ENCODE peak calls at places on chromosomes 16 and 17, in four cellular contexts. N is SK-N-SH, Q is HepG2, F is H1. M is an unnamed sample.

GRCh38 chr17:67441052-67441738 is 64.1 kb downstream of the PITPNC1 start:
- DNase-seq in N (no peak), Q (peak), F (no peak), M (no peak)

GRCh38 chr17:67068999-67069398 is 24.6 kb downstream of the CACNG1 start:
- DNase-seq in N (no peak), Q (no peak), F (no peak), M (no peak)

GRCh38 chr16:15572329-15573001 is 70.5 kb downstream of the MARF1 start:
- DNase-seq in N (no peak), Q (peak), F (no peak), M (no peak)

GRCh38 chr16:84138824-84139627 is 6.0 kb downstream of the HSDL1 start:
- DNase-seq in N (no peak), Q (peak), F (no peak), M (peak)

GRCh38 chr17:77720946-77721822 is 237.3 kb upstream of the TNRC6C start:
- DNase-seq in N (no peak), Q (no peak), F (no peak), M (no peak)

GRCh38 chr16:87216148-87216823 is 100.9 kb downstream of the C16orf95 start:
- DNase-seq in N (no peak), Q (no peak), F (no peak), M (no peak)

GRCh38 chr17:60971515-60972369 is 294.1 kb downstream of the BCAS3 start:
- DNase-seq in N (peak), Q (peak), F (peak), M (peak)

GRCh38 chr16:73010150-73010676 is 37.7 kb downstream of the ZFHX3 start:
- DNase-seq in N (peak), Q (no peak), F (no peak), M (no peak)

GRCh38 chr17:42685831-42686230 is 3.5 kb downstream of the CNTNAP1 start:
- DNase-seq in N (peak), Q (no peak), F (no peak), M (no peak)

GRCh38 chr16:77721752-77722314 is 481 bp upstream of the NUDT7 start:
- DNase-seq in N (no peak), Q (no peak), F (no peak), M (no peak)

GRCh38 chr17:78110363-78111011 is 18.1 kb downstream of the TMC6 start:
- DNase-seq in N (peak), Q (no peak), F (no peak), M (no peak)

GRCh38 chr17:72985882-72986720 is 106.4 kb downstream of the SLC39A11 start:
- DNase-seq in N (peak), Q (peak), F (peak), M (peak)

GRCh38 chr16:52456368-52456767 is 90.6 kb downstream of the TOX3 start:
- DNase-seq in N (no peak), Q (peak), F (no peak), M (no peak)

GRCh38 chr17:71516149-71516548 is 604.7 kb upstream of the SOX9 start:
- DNase-seq in N (peak), Q (no peak), F (no peak), M (no peak)

GRCh38 chr17:77502626-77503292 is 362.0 kb downstream of the SEC14L1 start:
- DNase-seq in N (peak), Q (no peak), F (no peak), M (no peak)

GRCh38 chr17:4676777-4677176 is 27.2 kb downstream of the PELP1 start:
- DNase-seq in N (no peak), Q (no peak), F (no peak), M (no peak)

GRCh38 chr16:66939366-66939765 is 4.0 kb downstream of the CES2 start:
- DNase-seq in N (no peak), Q (no peak), F (no peak), M (no peak)
- TF ChIP-seq TCF12 in N (no peak), Q (no peak), F (no peak), M (no peak)

GRCh38 chr17:386145-386876 is 33.7 kb upstream of the RPH3AL start:
- DNase-seq in N (peak), Q (peak), F (no peak), M (no peak)
- TF ChIP-seq TCF12 in N (no peak), Q (no peak), F (no peak), M (no peak)

DNA sequence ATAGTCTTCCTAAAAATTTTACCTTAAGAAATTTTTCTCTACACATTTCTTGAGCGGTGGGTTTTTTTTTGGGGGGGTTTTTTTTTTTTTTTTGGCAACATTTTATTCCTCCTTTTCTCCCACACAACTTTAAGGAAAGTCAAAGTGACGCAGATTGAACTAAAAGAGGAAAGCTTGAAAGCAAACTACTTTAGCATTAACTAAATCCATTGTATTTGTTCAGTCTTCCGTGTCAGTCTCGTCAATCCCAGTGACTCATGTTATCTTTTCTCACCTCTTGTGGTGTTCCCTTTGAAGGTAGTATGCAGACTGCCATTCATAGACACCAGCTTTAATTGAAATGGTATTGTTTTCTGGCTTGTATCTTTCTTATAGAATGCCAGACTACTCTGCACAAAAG is 39.3 kb downstream of the TADA2A start:
- DNase-seq in N (no peak), Q (no peak), F (no peak), M (peak)
- TF ChIP-seq TCF12 in N (no peak), Q (no peak), F (no peak), M (no peak)

GRCh38 chr17:49964539-49965521 is 4.2 kb upstream of the DLX4 start:
- DNase-seq in N (no peak), Q (no peak), F (no peak), M (no peak)

GRCh38 chr17:49962599-49963276 is 6.3 kb upstream of the DLX4 start:
- DNase-seq in N (no peak), Q (no peak), F (no peak), M (no peak)

GRCh38 chr17:49965522-49965905 is 3.5 kb upstream of the DLX4 start:
- DNase-seq in N (no peak), Q (no peak), F (no peak), M (no peak)

GRCh38 chr17:49963277-49963625 is 5.7 kb upstream of the DLX4 start:
- DNase-seq in N (no peak), Q (no peak), F (no peak), M (no peak)

GRCh38 chr17:49963626-49964538 is 5.1 kb upstream of the DLX4 start:
- DNase-seq in N (no peak), Q (no peak), F (no peak), M (no peak)
- TF ChIP-seq TCF12 in N (no peak), Q (no peak), F (no peak), M (no peak)

DNA sequence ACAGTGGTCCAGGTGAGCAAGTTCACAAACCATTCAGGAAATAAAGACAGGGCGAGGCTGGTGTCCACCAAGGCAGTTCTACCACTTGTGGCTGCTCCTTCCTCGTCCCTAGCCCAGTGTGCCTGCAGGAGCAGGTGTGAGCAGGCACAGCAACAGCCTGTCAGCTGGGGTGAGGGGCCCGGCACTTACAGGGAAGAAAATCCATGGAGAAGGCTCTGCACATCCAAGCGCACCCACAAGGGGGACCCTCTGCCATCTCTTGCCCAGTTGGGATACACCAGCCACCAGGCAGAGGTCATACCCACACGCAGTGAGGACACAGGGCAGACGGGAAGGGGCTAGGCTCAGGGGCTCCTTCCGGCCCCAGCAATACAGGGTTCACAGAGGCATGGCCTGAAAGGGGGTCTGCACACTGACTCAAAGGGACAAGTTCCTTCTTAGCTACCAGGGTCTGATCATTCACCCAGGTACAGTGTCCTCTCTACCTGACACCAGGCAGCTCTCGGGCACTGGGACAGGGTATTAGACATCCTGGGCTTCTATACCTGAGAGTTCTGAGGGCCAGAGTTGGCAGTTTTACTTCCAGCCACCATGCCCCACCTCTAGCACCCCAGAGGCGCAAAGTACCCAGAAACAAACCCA is 27.0 kb downstream of the CDIP1 start:
- DNase-seq in N (peak), Q (peak), F (no peak), M (no peak)
- TF ChIP-seq TCF12 in N (no peak), Q (no peak), F (no peak), M (no peak)